ENCODE peak calls at places on chromosomes 16 and 17, in five cellular contexts. I is hypothalamus; L is activated T-helper 1 cell treated with anti-CD3 and anti-CD28 coated beads, Interleukin-2, amount 50 U/mL, for 16 hours; U is NCI-H748 treated with DMSO at 0.1 percent for 48 hours; D is GM12865. T is an unnamed sample.

GRCh38 chr17:27634026-27634335 is 3.0 kb downstream of the LGALS9 start:
- DNase-seq in I (no peak), L (no peak), U (no peak), D (no peak), T (no peak)

GRCh38 chr17:7440113-7440822 is 956 bp downstream of the FGF11 start:
- DNase-seq in I (no peak), L (no peak), U (peak), D (peak), T (no peak)

GRCh38 chr17:42363767-42364585 is 24.3 kb downstream of the STAT3 start:
- DNase-seq in I (no peak), L (no peak), U (no peak), D (no peak), T (no peak)

GRCh38 chr17:16889088-16889465 is 82.8 kb downstream of the TNFRSF13B start:
- DNase-seq in I (no peak), L (no peak), U (no peak), D (no peak), T (no peak)

GRCh38 chr16:1082266-1082951 is 9.9 kb downstream of the SSTR5 start:
- DNase-seq in I (no peak), L (no peak), U (no peak), D (no peak), T (no peak)

GRCh38 chr17:16512011-16512410 is 20.0 kb upstream of the LRRC75A start:
- DNase-seq in I (no peak), L (no peak), U (peak), D (peak), T (no peak)

GRCh38 chr17:6843241-6843890 is 11.8 kb upstream of the TEKT1 start:
- DNase-seq in I (no peak), L (no peak), U (peak), D (peak), T (no peak)

GRCh38 chr17:58692239-58693055 is at the start of gene RAD51C:
- DNase-seq in I (peak), L (peak), U (peak), D (peak), T (peak)

GRCh38 chr17:30092886-30093285 is 23.7 kb upstream of the NSRP1 start:
- DNase-seq in I (no peak), L (no peak), U (no peak), D (no peak), T (no peak)

GRCh38 chr17:54172654-54173316 is 350.1 kb downstream of the KIF2B start:
- DNase-seq in I (no peak), L (no peak), U (no peak), D (no peak), T (no peak)

GRCh38 chr17:71168083-71168741 is 952.6 kb upstream of the SOX9 start:
- DNase-seq in I (no peak), L (no peak), U (peak), D (no peak), T (no peak)

GRCh38 chr17:1054656-1055055 is 57.7 kb downstream of the TIMM22 start:
- DNase-seq in I (no peak), L (no peak), U (no peak), D (no peak), T (no peak)

GRCh38 chr17:19867654-19868395 is at the start of gene ULK2:
- DNase-seq in I (peak), L (no peak), U (peak), D (peak), T (peak)

GRCh38 chr16:4273858-4274291 is 1.1 kb upstream of the TFAP4 start:
- DNase-seq in I (no peak), L (no peak), U (no peak), D (peak), T (peak)

GRCh38 chr17:72139213-72139612 is 18.4 kb downstream of the SOX9 start:
- DNase-seq in I (no peak), L (no peak), U (no peak), D (no peak), T (no peak)

GRCh38 chr17:68468334-68468733 is 11.0 kb upstream of the WIPI1 start:
- DNase-seq in I (no peak), L (no peak), U (no peak), D (no peak), T (no peak)

GRCh38 chr16:66921758-66922450 is 3.2 kb upstream of the CDH16 start:
- DNase-seq in I (no peak), L (no peak), U (no peak), D (no peak), T (no peak)

GRCh38 chr17:44607836-44608690 is 48.2 kb upstream of the MEIOC start:
- DNase-seq in I (no peak), L (no peak), U (no peak), D (no peak), T (no peak)

GRCh38 chr16:19994771-19995170 is 78.9 kb downstream of the GPR139 start:
- DNase-seq in I (no peak), L (no peak), U (no peak), D (no peak), T (no peak)